ENCODE peak calls at places on chromosomes 2 and 18, in nine cellular contexts. G, P, F, Z, N, L, E, D and V are unnamed samples.

GRCh38 chr2:151727593-151728552 is 6.4 kb downstream of the NEB start:
- DNase-seq in G (no peak), N (no peak), Z (no peak), P (no peak), L (no peak), F (no peak), E (no peak), D (no peak), V (no peak)

GRCh38 chr2:60934153-60934722 is 52.9 kb downstream of the REL start:
- DNase-seq in Z (no peak), D (no peak), L (no peak), E (no peak), P (no peak), F (no peak), G (no peak), N (no peak), V (no peak)

GRCh38 chr2:121545257-121545656 is 14.6 kb downstream of the RNU4ATAC start:
- DNase-seq in G (no peak), N (no peak), L (no peak), Z (no peak), P (no peak), D (no peak), E (no peak), F (no peak), V (no peak)

GRCh38 chr2:168119519-168120141 is 127.8 kb downstream of the STK39 start:
- DNase-seq in E (no peak), D (peak; percentile 44), F (no peak), N (no peak), P (no peak), L (peak; percentile 58), G (no peak), Z (no peak), V (no peak)

GRCh38 chr2:238092486-238093035 is 7.6 kb upstream of the ESPNL start:
- DNase-seq in D (no peak), F (no peak), N (no peak), G (no peak), Z (no peak), L (no peak), E (no peak), P (no peak), V (peak; percentile 64)

GRCh38 chr2:8238521-8239230 is 443.2 kb upstream of the ID2 start:
- DNase-seq in G (no peak), E (no peak), P (no peak), N (no peak), Z (no peak), F (peak; percentile 62), L (no peak), D (no peak), V (no peak)

GRCh38 chr18:27094621-27095020 is 90.5 kb downstream of the CHST9 start:
- DNase-seq in L (no peak), G (no peak), P (no peak), E (no peak), Z (no peak), N (no peak), D (no peak), F (no peak), V (no peak)

GRCh38 chr2:219645631-219646527 is 18.4 kb downstream of the SLC4A3 start:
- DNase-seq in G (no peak), Z (no peak), E (no peak), N (no peak), P (no peak), D (no peak), F (no peak), L (peak; percentile 51), V (peak; percentile 39)